ENCODE peak calls at places on chromosomes 1 and 21, in eight cellular contexts. T, C, F, Y, H, V, R and Q are unnamed samples.

GRCh38 chr21:41168391-41169257 is 664 bp downstream of the BACE2 start:
- DNase-seq in H (peak; percentile 2), F (peak; percentile 53), T (peak; percentile 15), Y (no peak), C (peak; percentile 45), R (peak; percentile 42), V (no peak), Q (no peak)

GRCh38 chr1:14102180-14102579 is 402.2 kb downstream of the PRDM2 start:
- DNase-seq in C (no peak), Y (no peak), F (no peak), R (no peak), V (no peak), T (no peak), H (no peak), Q (no peak)

GRCh38 chr21:25639167-25639921 is at the start of gene JAM2:
- DNase-seq in V (peak; percentile 17), R (peak; percentile 62), Y (no peak), C (peak; percentile 59), F (no peak), H (peak; percentile 56), T (peak; percentile 65), Q (peak; percentile 51)

GRCh38 chr1:172041689-172042088 is 200.4 kb downstream of the DNM3 start:
- DNase-seq in H (no peak), F (no peak), R (no peak), C (no peak), T (no peak), V (no peak), Y (no peak), Q (no peak)

GRCh38 chr1:22763479-22764200 is 53.0 kb downstream of the EPHB2 start:
- DNase-seq in H (no peak), R (no peak), Y (no peak), V (no peak), F (no peak), C (no peak), T (peak; percentile 80), Q (no peak)

GRCh38 chr1:39127513-39127912 is 77.0 kb upstream of the MACF1 start:
- DNase-seq in C (peak; percentile 70), Y (no peak), R (no peak), T (no peak), F (peak; percentile 50), H (no peak), V (no peak), Q (no peak)

GRCh38 chr1:99565606-99566289 is 80.2 kb upstream of the PALMD start:
- DNase-seq in H (no peak), V (no peak), R (no peak), F (peak; percentile 82), C (no peak), Y (no peak), T (no peak), Q (no peak)

GRCh38 chr1:210093461-210093860 is 139.1 kb upstream of the SERTAD4 start:
- DNase-seq in R (no peak), T (no peak), V (no peak), F (no peak), C (no peak), H (no peak), Y (no peak), Q (no peak)

GRCh38 chr1:23196627-23197328 is 20.5 kb downstream of the HTR1D start:
- DNase-seq in H (no peak), F (peak; percentile 98), V (no peak), T (no peak), C (no peak), Y (peak; percentile 96), R (no peak), Q (no peak)

GRCh38 chr1:182198006-182198605 is 136.6 kb upstream of the ZNF648 start:
- DNase-seq in T (peak; percentile 44), C (no peak), R (no peak), F (no peak), V (no peak), H (no peak), Y (no peak), Q (no peak)

GRCh38 chr1:115642168-115643072 is 650 bp downstream of the VANGL1 start:
- DNase-seq in C (peak; percentile 38), R (peak; percentile 43), Y (peak; percentile 61), H (no peak), V (no peak), F (peak; percentile 70), T (peak; percentile 83), Q (peak; percentile 61)

GRCh38 chr21:20789696-20790095 is 208.5 kb upstream of the NCAM2 start:
- DNase-seq in H (no peak), Y (no peak), R (no peak), V (no peak), T (no peak), F (no peak), C (no peak), Q (no peak)

GRCh38 chr1:178649582-178650350 is 75.3 kb upstream of the RALGPS2 start:
- DNase-seq in V (no peak), T (no peak), Y (no peak), F (no peak), H (no peak), C (no peak), R (no peak), Q (no peak)

GRCh38 chr1:4573521-4573920 is 80.9 kb upstream of the AJAP1 start:
- DNase-seq in F (no peak), V (no peak), R (no peak), T (no peak), H (no peak), C (no peak), Y (no peak), Q (no peak)

GRCh38 chr1:153801786-153802697 is 26.8 kb downstream of the SLC27A3 start:
- DNase-seq in R (no peak), F (no peak), V (no peak), C (no peak), T (no peak), H (no peak), Y (no peak), Q (no peak)

GRCh38 chr1:211553549-211553948 is 25.4 kb downstream of the SLC30A1 start:
- DNase-seq in V (no peak), C (no peak), F (no peak), R (no peak), H (no peak), Y (no peak), T (no peak), Q (no peak)

GRCh38 chr1:167964646-167965045 is 27.8 kb upstream of the MPC2 start:
- DNase-seq in V (no peak), Y (no peak), R (no peak), H (no peak), F (no peak), T (no peak), C (no peak), Q (no peak)

GRCh38 chr1:152107289-152107983 is 7.8 kb downstream of the TCHH start:
- DNase-seq in V (no peak), C (no peak), Y (no peak), H (no peak), R (no peak), F (no peak), T (no peak), Q (no peak)

GRCh38 chr1:94285026-94285654 is 47.8 kb upstream of the ARHGAP29 start:
- DNase-seq in V (no peak), C (no peak), F (peak; percentile 39), T (no peak), H (no peak), R (no peak), Y (no peak), Q (no peak)

GRCh38 chr1:2339206-2340085 is 51.9 kb downstream of the MORN1 start:
- DNase-seq in V (no peak), C (no peak), Y (no peak), R (no peak), H (no peak), F (no peak), T (no peak), Q (no peak)

GRCh38 chr1:210597555-210598134 is 268.9 kb downstream of the HHAT start:
- DNase-seq in H (no peak), R (no peak), C (no peak), F (peak; percentile 88), T (peak; percentile 24), V (no peak), Y (peak; percentile 79), Q (no peak)